ENCODE peak calls at places on chromosomes 2 and 18, in five cellular contexts. U, C, D, S and T are unnamed samples.

GRCh38 chr2:189305291-189305943 is 125.9 kb upstream of the COL5A2 start:
- DNase-seq in U (no peak), C (no peak), D (no peak), S (no peak), T (peak)

GRCh38 chr2:216350214-216350789 is 22.0 kb downstream of the MARCHF4 start:
- DNase-seq in U (no peak), C (no peak), D (no peak), S (no peak), T (peak)

GRCh38 chr18:65817178-65817577 is 66.4 kb downstream of the CDH7 start:
- DNase-seq in U (no peak), C (no peak), D (no peak), S (no peak), T (no peak)

GRCh38 chr2:239288951-239289481 is 111.8 kb downstream of the HDAC4 start:
- DNase-seq in U (no peak), C (peak), D (no peak), S (no peak), T (no peak)

GRCh38 chr2:219174146-219174545 is 2.6 kb downstream of the CNPPD1 start:
- DNase-seq in U (no peak), C (no peak), D (no peak), S (no peak), T (no peak)

GRCh38 chr2:11387100-11387390 is 42.6 kb upstream of the ROCK2 start:
- DNase-seq in U (no peak), C (no peak), D (peak), S (no peak), T (no peak)

GRCh38 chr2:175355246-175355645 is 173.7 kb upstream of the ATP5MC3 start:
- DNase-seq in U (no peak), C (no peak), D (no peak), S (no peak), T (no peak)

GRCh38 chr2:22821458-22821857 is 563.5 kb upstream of the KLHL29 start:
- DNase-seq in U (no peak), C (no peak), D (no peak), S (no peak), T (no peak)

GRCh38 chr2:185583058-185583816 is 155.4 kb upstream of the FSIP2 start:
- DNase-seq in U (no peak), C (no peak), D (no peak), S (no peak), T (peak)

GRCh38 chr18:61957801-61958516 is 65.2 kb upstream of the RNF152 start:
- DNase-seq in U (no peak), C (no peak), D (no peak), S (no peak), T (no peak)